ENCODE peak calls at places on chromosomes 1 and 21, in nine cellular contexts. One of them, this sample, is unnamed.

GRCh38 chr1:30169269-30169668 is 554.1 kb downstream of the MATN1 start:
- DNase-seq in mucosa of gallbladder: no peak
- DNase-seq in adrenal gland: no peak
- DNase-seq in effector CD8-positive, alpha-beta T cell: no peak
- DNase-seq in GM03348: no peak
- DNase-seq in activated T-cell treated with anti-CD3 and anti-CD28 coated beads for 24 hours: no peak
- DNase-seq in hypothalamus: no peak
- DNase-seq in endothelial cell: no peak
- DNase-seq in glutamatergic neuron: no peak
- DNase-seq in this sample: no peak

GRCh38 chr1:110339427-110340206 is 440 bp downstream of the RBM15 start:
- DNase-seq in GM03348: peak; percentile 69
- DNase-seq in activated T-cell treated with anti-CD3 and anti-CD28 coated beads for 24 hours: peak; percentile 54
- DNase-seq in hypothalamus: no peak
- DNase-seq in adrenal gland: peak; percentile 81
- DNase-seq in mucosa of gallbladder: no peak
- DNase-seq in effector CD8-positive, alpha-beta T cell: peak; percentile 42
- DNase-seq in endothelial cell: peak; percentile 57
- DNase-seq in glutamatergic neuron: peak; percentile 62
- DNase-seq in this sample: peak; percentile 52

GRCh38 chr21:36320421-36321324 is 676 bp downstream of the MORC3 start:
- DNase-seq in adrenal gland: peak; percentile 82
- DNase-seq in endothelial cell: peak; percentile 74
- DNase-seq in effector CD8-positive, alpha-beta T cell: peak; percentile 51
- DNase-seq in glutamatergic neuron: peak; percentile 84
- DNase-seq in hypothalamus: peak; percentile 87
- DNase-seq in activated T-cell treated with anti-CD3 and anti-CD28 coated beads for 24 hours: no peak
- DNase-seq in mucosa of gallbladder: peak; percentile 49
- DNase-seq in GM03348: peak; percentile 77
- DNase-seq in this sample: peak; percentile 73

GRCh38 chr1:241413386-241413785 is 56.4 kb upstream of the RGS7 start:
- DNase-seq in activated T-cell treated with anti-CD3 and anti-CD28 coated beads for 24 hours: no peak
- DNase-seq in effector CD8-positive, alpha-beta T cell: no peak
- DNase-seq in endothelial cell: no peak
- DNase-seq in glutamatergic neuron: no peak
- DNase-seq in mucosa of gallbladder: peak; percentile 21
- DNase-seq in hypothalamus: no peak
- DNase-seq in adrenal gland: no peak
- DNase-seq in GM03348: peak; percentile 59
- DNase-seq in this sample: no peak

GRCh38 chr1:160204526-160205241 is 500 bp upstream of the PEA15 start:
- DNase-seq in endothelial cell: no peak
- DNase-seq in effector CD8-positive, alpha-beta T cell: no peak
- DNase-seq in adrenal gland: no peak
- DNase-seq in mucosa of gallbladder: no peak
- DNase-seq in activated T-cell treated with anti-CD3 and anti-CD28 coated beads for 24 hours: no peak
- DNase-seq in GM03348: no peak
- DNase-seq in glutamatergic neuron: no peak
- DNase-seq in hypothalamus: no peak
- DNase-seq in this sample: no peak

GRCh38 chr1:155307247-155307740 is 1.4 kb upstream of the FDPS start:
- DNase-seq in mucosa of gallbladder: no peak
- DNase-seq in glutamatergic neuron: no peak
- DNase-seq in activated T-cell treated with anti-CD3 and anti-CD28 coated beads for 24 hours: no peak
- DNase-seq in endothelial cell: no peak
- DNase-seq in hypothalamus: no peak
- DNase-seq in effector CD8-positive, alpha-beta T cell: no peak
- DNase-seq in GM03348: no peak
- DNase-seq in adrenal gland: peak; percentile 65
- DNase-seq in this sample: no peak

GRCh38 chr1:144101397-144102050 is 129.7 kb upstream of the FAM72C start:
- DNase-seq in mucosa of gallbladder: peak; percentile 23
- DNase-seq in hypothalamus: no peak
- DNase-seq in GM03348: no peak
- DNase-seq in activated T-cell treated with anti-CD3 and anti-CD28 coated beads for 24 hours: no peak
- DNase-seq in glutamatergic neuron: peak; percentile 18
- DNase-seq in effector CD8-positive, alpha-beta T cell: no peak
- DNase-seq in adrenal gland: peak; percentile 53
- DNase-seq in endothelial cell: peak; percentile 4
- DNase-seq in this sample: peak; percentile 12

GRCh38 chr1:12113433-12114339 is 50.6 kb downstream of the TNFRSF8 start:
- DNase-seq in endothelial cell: no peak
- DNase-seq in GM03348: peak; percentile 64
- DNase-seq in mucosa of gallbladder: no peak
- DNase-seq in adrenal gland: no peak
- DNase-seq in glutamatergic neuron: no peak
- DNase-seq in hypothalamus: no peak
- DNase-seq in effector CD8-positive, alpha-beta T cell: no peak
- DNase-seq in activated T-cell treated with anti-CD3 and anti-CD28 coated beads for 24 hours: no peak
- DNase-seq in this sample: no peak

GRCh38 chr1:198088360-198089071 is 68.3 kb upstream of the NEK7 start:
- DNase-seq in activated T-cell treated with anti-CD3 and anti-CD28 coated beads for 24 hours: no peak
- DNase-seq in mucosa of gallbladder: no peak
- DNase-seq in endothelial cell: no peak
- DNase-seq in adrenal gland: no peak
- DNase-seq in hypothalamus: no peak
- DNase-seq in GM03348: peak; percentile 63
- DNase-seq in glutamatergic neuron: no peak
- DNase-seq in effector CD8-positive, alpha-beta T cell: no peak
- DNase-seq in this sample: peak; percentile 9

GRCh38 chr1:7552402-7552801 is 218.7 kb upstream of the VAMP3 start:
- DNase-seq in endothelial cell: no peak
- DNase-seq in glutamatergic neuron: peak; percentile 10
- DNase-seq in adrenal gland: no peak
- DNase-seq in mucosa of gallbladder: peak; percentile 39
- DNase-seq in activated T-cell treated with anti-CD3 and anti-CD28 coated beads for 24 hours: no peak
- DNase-seq in hypothalamus: no peak
- DNase-seq in GM03348: no peak
- DNase-seq in effector CD8-positive, alpha-beta T cell: no peak
- DNase-seq in this sample: peak; percentile 47

GRCh38 chr1:59096501-59096900 is 200.4 kb upstream of the FGGY start:
- DNase-seq in hypothalamus: no peak
- DNase-seq in activated T-cell treated with anti-CD3 and anti-CD28 coated beads for 24 hours: no peak
- DNase-seq in GM03348: no peak
- DNase-seq in glutamatergic neuron: no peak
- DNase-seq in endothelial cell: no peak
- DNase-seq in adrenal gland: no peak
- DNase-seq in effector CD8-positive, alpha-beta T cell: no peak
- DNase-seq in mucosa of gallbladder: no peak
- DNase-seq in this sample: no peak

GRCh38 chr1:39926343-39926769 is 24.6 kb upstream of the MYCL start:
- DNase-seq in adrenal gland: no peak
- DNase-seq in mucosa of gallbladder: peak; percentile 50
- DNase-seq in hypothalamus: no peak
- DNase-seq in endothelial cell: no peak
- DNase-seq in activated T-cell treated with anti-CD3 and anti-CD28 coated beads for 24 hours: no peak
- DNase-seq in effector CD8-positive, alpha-beta T cell: no peak
- DNase-seq in glutamatergic neuron: no peak
- DNase-seq in GM03348: no peak
- DNase-seq in this sample: peak; percentile 84

GRCh38 chr1:154419620-154420020 is 14.5 kb downstream of the IL6R start:
- DNase-seq in GM03348: peak; percentile 89
- DNase-seq in activated T-cell treated with anti-CD3 and anti-CD28 coated beads for 24 hours: no peak
- DNase-seq in adrenal gland: peak; percentile 98
- DNase-seq in glutamatergic neuron: no peak
- DNase-seq in effector CD8-positive, alpha-beta T cell: no peak
- DNase-seq in endothelial cell: no peak
- DNase-seq in hypothalamus: peak; percentile 75
- DNase-seq in mucosa of gallbladder: peak; percentile 90
- DNase-seq in this sample: peak; percentile 85

GRCh38 chr1:25735956-25736529 is 64.0 kb upstream of the SELENON start:
- DNase-seq in GM03348: no peak
- DNase-seq in glutamatergic neuron: no peak
- DNase-seq in mucosa of gallbladder: no peak
- DNase-seq in endothelial cell: no peak
- DNase-seq in effector CD8-positive, alpha-beta T cell: no peak
- DNase-seq in adrenal gland: no peak
- DNase-seq in activated T-cell treated with anti-CD3 and anti-CD28 coated beads for 24 hours: no peak
- DNase-seq in hypothalamus: no peak
- DNase-seq in this sample: peak; percentile 87

GRCh38 chr1:26747048-26747447 is 40.7 kb upstream of the PIGV start:
- DNase-seq in GM03348: no peak
- DNase-seq in adrenal gland: no peak
- DNase-seq in endothelial cell: no peak
- DNase-seq in hypothalamus: no peak
- DNase-seq in activated T-cell treated with anti-CD3 and anti-CD28 coated beads for 24 hours: no peak
- DNase-seq in glutamatergic neuron: no peak
- DNase-seq in effector CD8-positive, alpha-beta T cell: no peak
- DNase-seq in mucosa of gallbladder: no peak
- DNase-seq in this sample: no peak

GRCh38 chr1:218711021-218711420 is 365.9 kb downstream of the TGFB2 start:
- DNase-seq in adrenal gland: no peak
- DNase-seq in endothelial cell: no peak
- DNase-seq in effector CD8-positive, alpha-beta T cell: no peak
- DNase-seq in hypothalamus: no peak
- DNase-seq in GM03348: peak; percentile 12
- DNase-seq in mucosa of gallbladder: no peak
- DNase-seq in activated T-cell treated with anti-CD3 and anti-CD28 coated beads for 24 hours: no peak
- DNase-seq in glutamatergic neuron: no peak
- DNase-seq in this sample: no peak

GRCh38 chr1:114153621-114154145 is at the start of gene SYT6:
- DNase-seq in activated T-cell treated with anti-CD3 and anti-CD28 coated beads for 24 hours: no peak
- DNase-seq in effector CD8-positive, alpha-beta T cell: no peak
- DNase-seq in adrenal gland: no peak
- DNase-seq in endothelial cell: peak; percentile 34
- DNase-seq in GM03348: no peak
- DNase-seq in mucosa of gallbladder: no peak
- DNase-seq in hypothalamus: no peak
- DNase-seq in glutamatergic neuron: peak; percentile 55
- DNase-seq in this sample: no peak

GRCh38 chr1:156709031-156709430 is 3.6 kb upstream of the CRABP2 start:
- DNase-seq in activated T-cell treated with anti-CD3 and anti-CD28 coated beads for 24 hours: no peak
- DNase-seq in endothelial cell: no peak
- DNase-seq in glutamatergic neuron: no peak
- DNase-seq in GM03348: no peak
- DNase-seq in mucosa of gallbladder: no peak
- DNase-seq in effector CD8-positive, alpha-beta T cell: no peak
- DNase-seq in adrenal gland: no peak
- DNase-seq in hypothalamus: no peak
- DNase-seq in this sample: no peak

GRCh38 chr1:115791816-115792215 is 23.3 kb upstream of the CASQ2 start:
- DNase-seq in GM03348: no peak
- DNase-seq in glutamatergic neuron: no peak
- DNase-seq in effector CD8-positive, alpha-beta T cell: no peak
- DNase-seq in adrenal gland: no peak
- DNase-seq in mucosa of gallbladder: no peak
- DNase-seq in activated T-cell treated with anti-CD3 and anti-CD28 coated beads for 24 hours: no peak
- DNase-seq in hypothalamus: no peak
- DNase-seq in endothelial cell: no peak
- DNase-seq in this sample: no peak

GRCh38 chr21:18517905-18518566 is 114.5 kb upstream of the TMPRSS15 start:
- DNase-seq in glutamatergic neuron: peak; percentile 56
- DNase-seq in hypothalamus: no peak
- DNase-seq in adrenal gland: no peak
- DNase-seq in mucosa of gallbladder: no peak
- DNase-seq in GM03348: no peak
- DNase-seq in effector CD8-positive, alpha-beta T cell: no peak
- DNase-seq in endothelial cell: no peak
- DNase-seq in activated T-cell treated with anti-CD3 and anti-CD28 coated beads for 24 hours: no peak
- DNase-seq in this sample: no peak

GRCh38 chr1:242030071-242030470 is 31.2 kb upstream of the MAP1LC3C start:
- DNase-seq in activated T-cell treated with anti-CD3 and anti-CD28 coated beads for 24 hours: no peak
- DNase-seq in GM03348: no peak
- DNase-seq in mucosa of gallbladder: no peak
- DNase-seq in effector CD8-positive, alpha-beta T cell: no peak
- DNase-seq in hypothalamus: no peak
- DNase-seq in adrenal gland: no peak
- DNase-seq in endothelial cell: no peak
- DNase-seq in glutamatergic neuron: no peak
- DNase-seq in this sample: no peak

GRCh38 chr1:31753623-31754349 is 10.4 kb downstream of the ADGRB2 start:
- DNase-seq in endothelial cell: no peak
- DNase-seq in adrenal gland: peak; percentile 80
- DNase-seq in effector CD8-positive, alpha-beta T cell: no peak
- DNase-seq in glutamatergic neuron: no peak
- DNase-seq in hypothalamus: peak; percentile 83
- DNase-seq in activated T-cell treated with anti-CD3 and anti-CD28 coated beads for 24 hours: no peak
- DNase-seq in mucosa of gallbladder: peak; percentile 28
- DNase-seq in GM03348: peak; percentile 53
- DNase-seq in this sample: peak; percentile 93

GRCh38 chr1:16612332-16613172 is 812 bp downstream of the NBPF1 start:
- DNase-seq in endothelial cell: peak; percentile 55
- DNase-seq in adrenal gland: peak; percentile 91
- DNase-seq in GM03348: peak; percentile 93
- DNase-seq in glutamatergic neuron: peak; percentile 62
- DNase-seq in effector CD8-positive, alpha-beta T cell: no peak
- DNase-seq in activated T-cell treated with anti-CD3 and anti-CD28 coated beads for 24 hours: peak; percentile 36
- DNase-seq in mucosa of gallbladder: peak; percentile 85
- DNase-seq in hypothalamus: peak; percentile 92
- DNase-seq in this sample: peak; percentile 56

GRCh38 chr1:111366256-111366655 is 61.3 kb downstream of the OVGP1 start:
- DNase-seq in glutamatergic neuron: no peak
- DNase-seq in mucosa of gallbladder: no peak
- DNase-seq in hypothalamus: no peak
- DNase-seq in GM03348: peak; percentile 20
- DNase-seq in endothelial cell: no peak
- DNase-seq in effector CD8-positive, alpha-beta T cell: no peak
- DNase-seq in activated T-cell treated with anti-CD3 and anti-CD28 coated beads for 24 hours: no peak
- DNase-seq in adrenal gland: no peak
- DNase-seq in this sample: no peak

GRCh38 chr1:87972818-87973217 is 644.1 kb downstream of the LMO4 start:
- DNase-seq in GM03348: no peak
- DNase-seq in adrenal gland: no peak
- DNase-seq in glutamatergic neuron: no peak
- DNase-seq in mucosa of gallbladder: no peak
- DNase-seq in hypothalamus: no peak
- DNase-seq in effector CD8-positive, alpha-beta T cell: no peak
- DNase-seq in endothelial cell: no peak
- DNase-seq in activated T-cell treated with anti-CD3 and anti-CD28 coated beads for 24 hours: no peak
- DNase-seq in this sample: no peak

GRCh38 chr1:2935184-2935583 is 86.1 kb upstream of the ACTRT2 start:
- DNase-seq in hypothalamus: no peak
- DNase-seq in activated T-cell treated with anti-CD3 and anti-CD28 coated beads for 24 hours: no peak
- DNase-seq in endothelial cell: no peak
- DNase-seq in mucosa of gallbladder: no peak
- DNase-seq in adrenal gland: no peak
- DNase-seq in GM03348: no peak
- DNase-seq in glutamatergic neuron: no peak
- DNase-seq in effector CD8-positive, alpha-beta T cell: no peak
- DNase-seq in this sample: no peak

This sample was measured in thyroid gland.